ENCODE peak calls at places on chromosome 5, in four cellular contexts. W, F, D and S are unnamed samples.

GRCh38 chr5:180665682-180666404 is 16.4 kb upstream of the FLT4 start:
- DNase-seq in W (no peak), F (no peak), D (no peak), S (no peak)

GRCh38 chr5:91409304-91409703 is 26.2 kb upstream of the ARRDC3 start:
- DNase-seq in W (no peak), F (no peak), D (no peak), S (no peak)

GRCh38 chr5:39148983-39149534 is 70.3 kb downstream of the FYB1 start:
- DNase-seq in W (no peak), F (no peak), D (no peak), S (peak; percentile 32)

GRCh38 chr5:179437341-179438001 is 92.2 kb upstream of the ADAMTS2 start:
- DNase-seq in W (no peak), F (no peak), D (no peak), S (no peak)

GRCh38 chr5:8061140-8061469 is 192.2 kb downstream of the MTRR start:
- DNase-seq in W (no peak), F (no peak), D (no peak), S (no peak)

GRCh38 chr5:57784106-57784505 is 301.5 kb upstream of the ACTBL2 start:
- DNase-seq in W (peak; percentile 13), F (no peak), D (no peak), S (peak; percentile 23)

GRCh38 chr5:173231996-173232498 is 3.0 kb downstream of the NKX2-5 start:
- DNase-seq in W (no peak), F (no peak), D (no peak), S (no peak)

GRCh38 chr5:139275536-139276297 is 17.8 kb upstream of the MATR3 start:
- DNase-seq in W (no peak), F (no peak), D (no peak), S (no peak)

GRCh38 chr5:18745591-18745987 is 1111.3 kb downstream of the TAF11L14 start:
- DNase-seq in W (no peak), F (no peak), D (no peak), S (peak; percentile 2)

GRCh38 chr5:143108498-143109128 is 294.9 kb downstream of the NR3C1 start:
- DNase-seq in W (no peak), F (no peak), D (no peak), S (no peak)

GRCh38 chr5:144125163-144125726 is 45.2 kb downstream of the YIPF5 start:
- DNase-seq in W (peak; percentile 100), F (peak; percentile 28), D (no peak), S (peak; percentile 87)

GRCh38 chr5:150358261-150359095 is 981 bp downstream of the TCOF1 start:
- DNase-seq in W (peak; percentile 44), F (peak; percentile 40), D (no peak), S (peak; percentile 7)

GRCh38 chr5:160802567-160802966 is 49.4 kb downstream of the ATP10B start:
- DNase-seq in W (no peak), F (peak; percentile 51), D (no peak), S (no peak)

GRCh38 chr5:93017854-93018253 is 563.2 kb downstream of the NR2F1-AS1 start:
- DNase-seq in W (peak; percentile 46), F (no peak), D (no peak), S (peak; percentile 72)

GRCh38 chr5:161414037-161414436 is 132.5 kb downstream of the GABRB2 start:
- DNase-seq in W (no peak), F (no peak), D (no peak), S (no peak)

GRCh38 chr5:997001-997474 is 11.6 kb upstream of the NKD2 start:
- DNase-seq in W (peak; percentile 43), F (peak; percentile 70), D (no peak), S (peak; percentile 79)

GRCh38 chr5:75668988-75669760 is 48.1 kb downstream of the POC5 start:
- DNase-seq in W (peak; percentile 59), F (peak; percentile 52), D (no peak), S (no peak)

GRCh38 chr5:134131578-134132350 is 17.3 kb downstream of the TCF7 start:
- DNase-seq in W (no peak), F (no peak), D (no peak), S (no peak)

GRCh38 chr5:158801286-158801685 is 298.4 kb downstream of the EBF1 start:
- DNase-seq in W (no peak), F (no peak), D (no peak), S (no peak)

GRCh38 chr5:149172261-149172660 is 31.0 kb downstream of the ABLIM3 start:
- DNase-seq in W (peak; percentile 54), F (no peak), D (no peak), S (peak; percentile 69)

GRCh38 chr5:137145726-137146125 is 353.4 kb downstream of the SPOCK1 start:
- DNase-seq in W (peak; percentile 5), F (no peak), D (no peak), S (no peak)

GRCh38 chr5:112614986-112615385 is 122.7 kb upstream of the APC start:
- DNase-seq in W (no peak), F (no peak), D (no peak), S (no peak)

GRCh38 chr5:133715622-133716021 is 103.3 kb upstream of the FSTL4 start:
- DNase-seq in W (no peak), F (no peak), D (no peak), S (no peak)

GRCh38 chr5:112250551-112250950 is 168.5 kb downstream of the EPB41L4A start:
- DNase-seq in W (no peak), F (no peak), D (no peak), S (no peak)

GRCh38 chr5:38329132-38329715 is 70.9 kb downstream of the EGFLAM start:
- DNase-seq in W (peak; percentile 50), F (no peak), D (no peak), S (no peak)

GRCh38 chr5:69024241-69024651 is 69.6 kb upstream of the SLC30A5 start:
- DNase-seq in W (peak; percentile 59), F (peak; percentile 65), D (no peak), S (peak; percentile 59)

GRCh38 chr5:19734706-19735240 is 253.2 kb downstream of the CDH18 start:
- DNase-seq in W (peak; percentile 41), F (peak; percentile 21), D (no peak), S (no peak)

GRCh38 chr5:43753069-43753468 is 150.1 kb downstream of the NNT start:
- DNase-seq in W (no peak), F (no peak), D (no peak), S (no peak)

GRCh38 chr5:5246736-5247135 is 106.6 kb downstream of the ADAMTS16 start:
- DNase-seq in W (no peak), F (no peak), D (no peak), S (no peak)

GRCh38 chr5:96075579-96076289 is 114.1 kb upstream of the ELL2 start:
- DNase-seq in W (no peak), F (no peak), D (no peak), S (peak; percentile 40)

GRCh38 chr5:62886603-62887315 is 308.1 kb downstream of the LRRC70 start:
- DNase-seq in W (no peak), F (no peak), D (no peak), S (no peak)

GRCh38 chr5:150137168-150137957 is 18.3 kb downstream of the PDGFRB start:
- DNase-seq in W (peak; percentile 77), F (peak; percentile 52), D (no peak), S (peak; percentile 79)

GRCh38 chr5:111946556-111946955 is 189.6 kb upstream of the NREP start:
- DNase-seq in W (no peak), F (no peak), D (no peak), S (no peak)

GRCh38 chr5:179827684-179828083 is 7.0 kb downstream of the SQSTM1 start:
- DNase-seq in W (peak; percentile 78), F (no peak), D (no peak), S (peak; percentile 87)